ENCODE peak calls at places on chromosome 5, in four cellular contexts. Z is PC-3, S is osteoblast, A is kidney epithelial cell. X is an unnamed sample.

GRCh38 chr5:170501931-170502330 is 1.9 kb upstream of the KCNIP1 start:
- DNase-seq in S (no peak), A (no peak), Z (no peak), X (no peak)

GRCh38 chr5:61817472-61818326 is 485.6 kb downstream of the ZSWIM6 start:
- DNase-seq in Z (peak), A (peak), S (no peak), X (peak)

GRCh38 chr5:61631438-61631941 is 299.4 kb downstream of the ZSWIM6 start:
- DNase-seq in A (no peak), S (peak), Z (no peak), X (peak)

GRCh38 chr5:35884125-35884788 is 27.6 kb downstream of the IL7R start:
- DNase-seq in S (no peak), Z (peak), A (peak), X (no peak)

GRCh38 chr5:88193896-88194295 is 74.7 kb downstream of the TMEM161B start:
- DNase-seq in S (no peak), A (no peak), Z (no peak), X (no peak)

GRCh38 chr5:116097301-116097700 is 12.5 kb downstream of the COMMD10 start:
- DNase-seq in S (no peak), Z (no peak), A (no peak), X (peak)

GRCh38 chr5:80928073-80928472 is 32.1 kb upstream of the RASGRF2 start:
- DNase-seq in Z (no peak), A (no peak), S (no peak), X (no peak)

GRCh38 chr5:132485641-132486317 is 4.8 kb downstream of the IRF1 start:
- DNase-seq in A (no peak), Z (no peak), S (no peak), X (no peak)

GRCh38 chr5:9820696-9821449 is 190.7 kb upstream of the TAS2R1 start:
- DNase-seq in Z (peak), S (peak), A (no peak), X (no peak)

GRCh38 chr5:38400365-38400764 is 142.0 kb downstream of the EGFLAM start:
- DNase-seq in Z (no peak), S (no peak), A (no peak), X (no peak)

GRCh38 chr5:59661939-59662615 is 231.4 kb downstream of the PDE4D start:
- DNase-seq in A (no peak), S (no peak), Z (no peak), X (no peak)

GRCh38 chr5:50667079-50667652 is 729 bp downstream of the PARP8 start:
- DNase-seq in Z (no peak), S (peak), A (no peak), X (no peak)

GRCh38 chr5:52864376-52864775 is 76.7 kb downstream of the ITGA1 start:
- DNase-seq in S (no peak), Z (no peak), A (peak), X (peak)

GRCh38 chr5:113608113-113608551 is 94.6 kb downstream of the YTHDC2 start:
- DNase-seq in A (no peak), S (no peak), Z (peak), X (no peak)

GRCh38 chr5:65203746-65204145 is 278.0 kb downstream of the ADAMTS6 start:
- DNase-seq in S (no peak), Z (peak), A (peak), X (no peak)

GRCh38 chr5:66134407-66134843 is 9.7 kb upstream of the SREK1 start:
- DNase-seq in S (no peak), A (no peak), Z (no peak), X (no peak)

GRCh38 chr5:148984333-148984732 is 78.5 kb downstream of the SH3TC2 start:
- DNase-seq in Z (peak), S (no peak), A (peak), X (no peak)

GRCh38 chr5:39102684-39103155 is 28.5 kb upstream of the RICTOR start:
- DNase-seq in A (no peak), S (no peak), Z (no peak), X (no peak)

GRCh38 chr5:78905084-78905938 is 79.8 kb downstream of the ARSB start:
- DNase-seq in S (no peak), A (no peak), Z (no peak), X (no peak)

GRCh38 chr5:78903936-78904335 is 81.2 kb downstream of the ARSB start:
- DNase-seq in Z (no peak), A (no peak), S (peak), X (no peak)

GRCh38 chr5:78907255-78907886 is 77.7 kb downstream of the ARSB start:
- DNase-seq in S (peak), A (peak), Z (no peak), X (no peak)

GRCh38 chr5:78912085-78912771 is 72.9 kb downstream of the ARSB start:
- DNase-seq in A (no peak), S (no peak), Z (no peak), X (no peak)

DNA sequence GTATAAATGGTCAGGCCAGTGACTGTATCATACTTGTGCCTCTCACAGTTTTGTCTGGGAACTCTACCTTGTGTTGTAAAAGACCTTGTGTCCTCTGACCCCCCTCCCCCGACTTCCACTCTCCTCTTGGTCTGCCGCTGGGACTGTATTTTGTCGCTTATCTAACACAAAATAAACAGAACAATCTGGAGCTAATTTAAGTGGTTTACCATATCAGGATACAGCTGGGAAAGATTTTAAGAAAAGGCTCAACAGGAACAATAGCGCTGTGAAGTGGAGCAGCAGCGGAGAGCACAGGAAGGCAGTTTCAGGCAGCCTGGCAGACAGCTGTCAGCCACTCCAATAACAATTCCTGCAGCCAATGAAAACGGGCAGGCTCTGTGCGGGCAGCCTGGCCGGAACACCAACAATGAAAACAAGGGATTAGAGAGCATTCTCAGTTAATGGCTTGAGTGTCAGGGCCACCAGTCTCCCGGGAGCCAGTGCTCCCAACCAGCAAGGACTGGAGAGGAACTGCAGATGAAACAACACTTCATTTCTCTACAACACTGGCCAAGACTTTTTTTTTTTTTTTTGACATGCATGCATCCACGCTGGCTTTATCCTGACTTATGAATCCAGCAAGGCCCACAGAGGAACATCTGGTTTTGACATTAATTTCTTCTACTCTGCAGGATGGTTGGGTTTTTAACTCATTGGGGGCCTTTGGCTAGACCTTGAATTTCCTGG is 76.8 kb downstream of the ARSB start:
- DNase-seq in S (peak), Z (no peak), A (no peak), X (no peak)
- TF ChIP-seq CTCF in S (no peak), Z (no peak), A (no peak), X (no peak)

GRCh38 chr5:75303419-75303818 is 33.6 kb upstream of the HMGCR start:
- DNase-seq in A (no peak), S (no peak), Z (no peak), X (no peak)
- H3K4me3 ChIP-seq in A (no peak), S (no peak), Z (no peak), X (no peak)

GRCh38 chr5:137199966-137200365 is 299.2 kb downstream of the SPOCK1 start:
- DNase-seq in Z (peak), A (no peak), S (peak), X (no peak)

GRCh38 chr5:137200906-137201305 is 298.2 kb downstream of the SPOCK1 start:
- DNase-seq in S (no peak), A (no peak), Z (no peak), X (no peak)

GRCh38 chr5:137199201-137199600 is 299.9 kb downstream of the SPOCK1 start:
- DNase-seq in Z (no peak), S (no peak), A (no peak), X (no peak)

GRCh38 chr5:137203011-137203632 is 296.0 kb downstream of the SPOCK1 start:
- DNase-seq in S (no peak), Z (no peak), A (no peak), X (no peak)

GRCh38 chr5:137201876-137202275 is 297.2 kb downstream of the SPOCK1 start:
- DNase-seq in A (no peak), S (peak), Z (peak), X (no peak)
- TF ChIP-seq CTCF in A (peak), S (peak), Z (peak), X (peak)

GRCh38 chr5:159099049-159099760 is 511 bp downstream of the EBF1 start:
- DNase-seq in S (peak), Z (peak), A (no peak), X (no peak)

GRCh38 chr5:159096555-159097460 is 2.9 kb downstream of the EBF1 start:
- DNase-seq in Z (no peak), A (no peak), S (peak), X (no peak)

GRCh38 chr5:159095882-159096554 is 3.7 kb downstream of the EBF1 start:
- DNase-seq in S (peak), A (no peak), Z (no peak), X (no peak)

GRCh38 chr5:159098285-159099048 is 1.2 kb downstream of the EBF1 start:
- DNase-seq in Z (no peak), S (peak), A (no peak), X (no peak)

DNA sequence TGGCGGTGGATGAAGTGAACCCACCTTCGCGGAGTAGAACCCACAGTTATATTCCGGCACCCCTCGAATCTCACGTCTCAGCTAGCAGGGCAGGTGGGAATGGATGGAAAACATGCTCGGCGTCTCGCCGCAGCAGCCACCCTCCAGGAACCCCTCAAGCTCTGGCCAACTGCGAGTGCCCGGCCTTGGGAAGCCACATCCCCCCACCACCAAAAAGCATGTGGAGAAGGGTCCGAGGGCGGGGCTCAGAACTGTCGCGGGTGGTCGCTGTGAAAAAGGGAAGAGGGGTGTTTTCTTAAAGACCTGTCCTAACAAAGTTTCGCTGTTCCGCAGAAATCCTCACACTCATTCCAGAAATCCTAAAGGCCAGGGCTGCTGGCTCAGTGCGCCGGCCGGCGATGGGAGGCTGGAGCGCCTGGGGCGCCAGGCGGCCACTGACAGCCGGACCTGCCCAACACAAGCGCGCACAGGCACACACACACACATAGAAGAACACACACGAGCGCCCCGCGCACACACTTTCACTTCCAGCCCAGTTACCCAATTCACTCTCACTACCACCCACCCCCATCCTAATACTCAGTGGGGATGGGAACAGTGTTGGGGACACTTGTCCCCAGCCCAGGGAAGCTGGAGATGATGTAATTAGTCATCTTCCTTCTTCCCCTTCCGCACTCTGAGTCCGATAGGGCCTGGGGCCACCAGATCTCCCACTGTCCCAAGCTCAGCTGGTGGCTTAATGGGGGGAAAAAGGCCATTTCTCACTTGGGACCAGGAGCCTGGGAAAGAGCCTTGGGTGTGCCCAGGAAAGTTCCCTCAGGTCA is 2.0 kb downstream of the EBF1 start:
- DNase-seq in Z (no peak), S (peak), A (no peak), X (no peak)
- H3K4me3 ChIP-seq in Z (no peak), S (peak), A (peak), X (no peak)

DNA sequence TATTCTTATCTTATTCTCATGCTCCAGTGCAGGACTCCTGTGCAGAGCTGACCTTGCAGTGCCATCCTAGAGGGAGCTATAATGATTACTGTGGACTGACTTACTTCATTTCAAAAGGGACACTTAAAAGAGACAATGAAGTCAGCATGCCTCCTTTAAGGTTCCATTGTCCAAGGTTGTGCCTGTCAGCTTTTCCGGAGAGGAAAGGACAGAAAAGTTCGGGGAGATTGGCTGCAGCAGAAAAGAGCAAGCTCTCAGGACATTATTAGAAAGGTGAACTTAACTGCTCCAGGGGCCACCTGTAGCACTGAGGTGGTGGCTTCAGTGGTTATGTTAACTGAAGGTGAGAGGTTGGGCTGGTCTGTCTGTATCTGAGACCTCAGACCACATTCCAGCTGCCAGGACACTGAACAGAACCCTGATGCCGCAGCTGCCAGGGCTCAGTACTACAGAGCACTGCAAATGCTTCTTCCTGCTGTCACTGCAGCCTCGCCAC is 112.9 kb downstream of the ST8SIA4 start:
- DNase-seq in Z (peak), S (no peak), A (no peak), X (no peak)
- TF ChIP-seq CTCF in Z (peak), S (no peak), A (peak), X (peak)

DNA sequence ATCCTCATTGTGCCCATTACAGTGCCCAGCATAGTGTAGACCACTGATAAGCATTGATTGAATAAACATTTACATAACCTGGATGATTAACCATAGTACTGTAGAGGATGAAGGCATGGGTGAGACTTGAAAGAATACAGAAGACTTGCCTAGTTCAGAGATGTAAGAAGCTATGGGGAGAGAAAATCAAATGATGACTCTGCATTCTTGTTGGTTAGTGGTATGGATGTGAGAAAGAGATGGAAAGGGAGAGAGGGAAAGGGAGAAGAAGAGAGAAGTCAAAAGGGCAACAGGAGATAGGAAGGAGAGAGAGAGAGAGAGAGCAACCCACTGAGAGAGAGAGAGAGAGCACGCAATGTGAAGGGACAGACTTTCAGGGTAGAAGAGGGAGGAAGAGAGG is 26.8 kb downstream of the YIPF5 start:
- DNase-seq in S (no peak), Z (no peak), A (no peak), X (no peak)
- H3K4me3 ChIP-seq in S (no peak), Z (no peak), A (no peak), X (no peak)

GRCh38 chr5:14414615-14415515 is 166.7 kb upstream of the OTULINL start:
- DNase-seq in Z (no peak), A (no peak), S (no peak), X (no peak)

GRCh38 chr5:14416709-14417108 is 164.9 kb upstream of the OTULINL start:
- DNase-seq in Z (no peak), A (no peak), S (no peak), X (no peak)

GRCh38 chr5:14415516-14416074 is 166.0 kb upstream of the OTULINL start:
- DNase-seq in Z (no peak), S (no peak), A (no peak), X (no peak)

GRCh38 chr5:14413331-14413750 is 168.3 kb upstream of the OTULINL start:
- DNase-seq in Z (no peak), A (no peak), S (no peak), X (no peak)

GRCh38 chr5:14414007-14414406 is 167.6 kb upstream of the OTULINL start:
- DNase-seq in A (no peak), Z (no peak), S (no peak), X (no peak)
- TF ChIP-seq CTCF in A (no peak), Z (no peak), S (no peak), X (no peak)

GRCh38 chr5:141966963-141967333 is 2.0 kb upstream of the RNF14 start:
- DNase-seq in S (no peak), Z (no peak), A (no peak), X (no peak)
- H3K4me3 ChIP-seq in S (no peak), Z (no peak), A (no peak), X (no peak)

GRCh38 chr5:172648755-172649154 is 7.7 kb downstream of the NEURL1B start:
- DNase-seq in S (peak), A (no peak), Z (no peak), X (no peak)

GRCh38 chr5:172645271-172645670 is 4.2 kb downstream of the NEURL1B start:
- DNase-seq in S (peak), Z (no peak), A (no peak), X (no peak)

GRCh38 chr5:172647341-172648007 is 6.4 kb downstream of the NEURL1B start:
- DNase-seq in A (no peak), S (peak), Z (no peak), X (no peak)

GRCh38 chr5:172648008-172648359 is 6.9 kb downstream of the NEURL1B start:
- DNase-seq in A (no peak), Z (no peak), S (peak), X (no peak)

DNA sequence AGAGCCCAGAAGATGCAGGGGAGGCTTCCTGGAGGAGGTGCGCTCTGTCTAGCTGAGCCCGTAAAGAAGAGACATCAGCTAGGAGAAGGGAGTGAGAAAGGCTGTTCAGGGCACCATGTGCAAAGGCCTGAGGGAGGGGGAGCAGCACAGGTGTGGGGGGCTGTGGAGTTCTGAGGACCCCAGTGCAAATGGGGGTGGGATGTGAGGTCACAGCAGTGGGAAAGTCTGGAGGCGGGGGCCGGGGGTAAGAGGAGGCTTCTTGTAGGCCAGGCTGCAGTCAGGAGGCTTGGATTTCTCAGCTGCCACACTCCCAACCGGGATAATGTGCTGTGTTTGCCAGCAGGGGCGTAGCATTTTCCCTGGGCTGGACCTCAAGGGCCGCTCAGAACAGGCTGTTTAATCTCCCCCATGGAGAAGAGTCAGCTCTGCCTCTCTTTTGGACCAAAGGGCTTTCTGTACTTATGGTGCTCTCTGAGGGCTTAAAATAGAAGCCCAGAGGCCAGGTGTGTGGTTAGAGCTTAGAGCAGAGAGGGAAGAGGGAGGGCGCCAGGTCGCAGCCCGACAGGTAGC is 5.7 kb downstream of the NEURL1B start:
- DNase-seq in S (peak), Z (no peak), A (no peak), X (no peak)
- TF ChIP-seq CTCF in S (peak), Z (no peak), A (no peak), X (peak)

X was measured in retinal pigment epithelial cell.